ENCODE peak calls at places on chromosomes 11 and 22, in nine cellular contexts. K is mesendoderm, Z is IMR-90, H is Panc1, A is esophagus squamous epithelium, R is transverse colon, Q is ovary, N is heart left ventricle, M is H9. B is an unnamed sample. For H3K4me1, the result is how much of the 10 kb centered on the place peaks cover.

GRCh38 chr11:79678780-79679468 is 238.1 kb upstream of the TENM4 start:
- DNase-seq in K (peak), Z (no peak), H (no peak), A (no peak), R (no peak), Q (no peak), N (no peak), M (no peak), B (no peak)

GRCh38 chr11:36376315-36376887 is 80.3 kb downstream of the PRR5L start:
- DNase-seq in K (peak), Z (peak), H (no peak), A (no peak), R (peak), Q (peak), N (peak), M (peak), B (peak)

GRCh38 chr11:406796-407650 is 7.8 kb downstream of the SIGIRR start:
- DNase-seq in K (peak), Z (peak), H (no peak), A (no peak), R (peak), Q (peak), N (peak), M (peak), B (peak)

GRCh38 chr11:83051760-83052671 is 19.7 kb downstream of the RAB30 start:
- DNase-seq in K (no peak), Z (peak), H (peak), A (no peak), R (no peak), Q (peak), N (no peak), M (no peak), B (no peak)

GRCh38 chr11:102494216-102494615 is 36.3 kb downstream of the MMP7 start:
- DNase-seq in K (no peak), Z (peak), H (peak), A (no peak), R (peak), Q (no peak), N (no peak), M (no peak), B (no peak)

GRCh38 chr11:18720086-18720810 is 5.7 kb downstream of the IGSF22 start:
- DNase-seq in K (no peak), Z (peak), H (no peak), A (no peak), R (no peak), Q (no peak), N (no peak), M (no peak), B (no peak)

GRCh38 chr11:81870066-81870412 is 863.6 kb downstream of the FAM181B start:
- DNase-seq in K (no peak), Z (no peak), H (no peak), A (no peak), R (no peak), Q (no peak), N (no peak), M (no peak), B (no peak)

GRCh38 chr11:4125141-4125540 is 30.5 kb downstream of the RRM1 start:
- DNase-seq in K (no peak), Z (peak), H (no peak), A (no peak), R (no peak), Q (no peak), N (no peak), M (no peak), B (no peak)

GRCh38 chr22:23822101-23822671 is 16.6 kb downstream of the DERL3 start:
- DNase-seq in K (no peak), Z (no peak), H (no peak), A (no peak), R (no peak), Q (no peak), N (peak), M (no peak), B (peak)

GRCh38 chr22:46514592-46515207 is 22.7 kb downstream of the CELSR1 start:
- DNase-seq in K (peak), Z (peak), H (no peak), A (no peak), R (no peak), Q (no peak), N (no peak), M (no peak), B (no peak)

GRCh38 chr22:47899894-47900293 is 1137.4 kb downstream of the TBC1D22A start:
- DNase-seq in K (no peak), Z (no peak), H (no peak), A (no peak), R (no peak), Q (no peak), N (no peak), M (no peak), B (no peak)

GRCh38 chr22:47901911-47902310 is 1139.5 kb downstream of the TBC1D22A start:
- DNase-seq in K (peak), Z (no peak), H (no peak), A (no peak), R (no peak), Q (no peak), N (no peak), M (peak), B (no peak)

GRCh38 chr22:47902646-47903180 is 1140.3 kb downstream of the TBC1D22A start:
- DNase-seq in K (no peak), Z (no peak), H (no peak), A (no peak), R (no peak), Q (no peak), N (no peak), M (no peak), B (no peak)

DNA sequence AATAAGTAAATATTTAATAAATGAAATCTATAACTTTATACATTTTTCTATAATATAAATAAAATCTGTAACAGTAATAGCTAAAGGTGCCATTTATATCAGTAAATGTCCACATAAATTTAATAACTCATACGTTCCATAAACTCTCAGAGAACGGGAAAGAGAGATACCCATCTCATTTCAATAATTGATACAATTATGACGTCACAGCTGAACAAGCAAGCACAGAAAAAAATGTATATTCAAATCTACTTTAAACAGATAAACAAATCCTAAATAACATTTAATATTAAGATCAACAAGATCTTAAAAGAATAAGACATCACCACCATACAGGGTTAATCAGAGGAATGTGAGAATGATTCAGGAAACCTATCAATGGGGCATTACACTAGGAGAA is 1136.5 kb downstream of the TBC1D22A start:
- DNase-seq in K (no peak), Z (no peak), H (no peak), A (no peak), R (no peak), Q (no peak), N (no peak), M (no peak), B (no peak)
- H3K4me1 ChIP-seq in K (under half), Z (under half), H (under half), A (under half), R (under half), Q (under half), N (under half), M (under half), B (under half)

GRCh38 chr11:63849691-63850090 is 10.8 kb downstream of the MARK2 start:
- DNase-seq in K (no peak), Z (no peak), H (no peak), A (no peak), R (no peak), Q (no peak), N (no peak), M (no peak), B (no peak)
- H3K4me1 ChIP-seq in K (under half), Z (under half), H (under half), A (under half), R (half or more), Q (under half), N (under half), M (under half), B (half or more)

DNA sequence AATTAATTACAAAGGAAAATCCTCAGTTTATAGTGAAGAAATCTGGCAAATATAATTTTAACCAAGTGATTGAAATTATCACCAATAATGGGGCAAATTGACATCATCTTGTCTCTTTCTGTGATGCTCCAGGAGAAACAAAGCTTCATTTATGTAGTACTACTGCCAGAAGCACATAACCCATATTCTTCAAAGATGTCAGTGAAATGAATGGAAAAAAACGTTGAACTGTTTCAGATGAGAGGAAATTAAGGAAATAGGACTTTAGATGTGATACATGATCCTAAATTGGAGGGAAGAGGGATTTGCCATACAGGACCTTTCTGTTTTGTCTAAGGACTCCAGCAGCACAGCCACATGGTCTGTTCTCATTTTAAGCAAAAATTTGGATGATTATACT is 57.6 kb downstream of the PPP6R3 start:
- DNase-seq in K (no peak), Z (no peak), H (no peak), A (no peak), R (no peak), Q (no peak), N (no peak), M (no peak), B (no peak)
- H3K4me1 ChIP-seq in K (under half), Z (under half), H (under half), A (under half), R (under half), Q (under half), N (under half), M (under half), B (under half)

GRCh38 chr11:23772081-23772480 is 724.8 kb upstream of the LUZP2 start:
- DNase-seq in K (no peak), Z (peak), H (no peak), A (no peak), R (no peak), Q (no peak), N (no peak), M (no peak), B (no peak)
- H3K4me1 ChIP-seq in K (under half), Z (under half), H (under half), A (under half), R (under half), Q (under half), N (under half), M (under half), B (under half)

GRCh38 chr11:6438979-6439571 is 1.7 kb downstream of the HPX start:
- DNase-seq in K (peak), Z (peak), H (peak), A (no peak), R (peak), Q (no peak), N (no peak), M (peak), B (no peak)

GRCh38 chr11:6437993-6438392 is 2.8 kb downstream of the HPX start:
- DNase-seq in K (no peak), Z (no peak), H (no peak), A (no peak), R (no peak), Q (no peak), N (no peak), M (no peak), B (no peak)

GRCh38 chr11:6440906-6441358 is at the start of gene HPX:
- DNase-seq in K (no peak), Z (no peak), H (no peak), A (no peak), R (no peak), Q (no peak), N (no peak), M (no peak), B (no peak)

GRCh38 chr11:6443269-6444003 is 2.6 kb upstream of the HPX start:
- DNase-seq in K (peak), Z (peak), H (peak), A (no peak), R (peak), Q (peak), N (peak), M (peak), B (peak)

GRCh38 chr11:6442441-6442840 is 1.7 kb upstream of the HPX start:
- DNase-seq in K (no peak), Z (no peak), H (no peak), A (no peak), R (no peak), Q (no peak), N (no peak), M (no peak), B (no peak)
- H3K4me1 ChIP-seq in K (under half), Z (under half), H (under half), A (under half), R (under half), Q (under half), N (under half), M (under half), B (under half)